ENCODE peak calls at places on chromosomes 12 and 14, in seven cellular contexts. I, F, V, A, U, J and Z are unnamed samples.

GRCh38 chr12:63151061-63151897 is at the start of gene AVPR1A:
- DNase-seq in I (peak), F (no peak), V (peak), A (no peak), U (peak), J (no peak), Z (no peak)

GRCh38 chr14:26379951-26380350 is 217.9 kb downstream of the NOVA1 start:
- DNase-seq in I (no peak), F (no peak), V (no peak), A (no peak), U (no peak), J (no peak), Z (no peak)

GRCh38 chr12:117606024-117606423 is 244.6 kb upstream of the NOS1 start:
- DNase-seq in I (no peak), F (no peak), V (no peak), A (no peak), U (no peak), J (no peak), Z (no peak)

GRCh38 chr12:4567073-4567881 is 5.3 kb downstream of the DYRK4 start:
- DNase-seq in I (no peak), F (no peak), V (no peak), A (no peak), U (no peak), J (no peak), Z (no peak)

GRCh38 chr12:55705802-55706402 is 1.8 kb downstream of the ITGA7 start:
- DNase-seq in I (peak), F (no peak), V (peak), A (no peak), U (no peak), J (no peak), Z (no peak)

GRCh38 chr14:25121342-25122129 is 71.6 kb upstream of the STXBP6 start:
- DNase-seq in I (no peak), F (no peak), V (no peak), A (no peak), U (peak), J (no peak), Z (no peak)

GRCh38 chr14:82872494-82872893 is 1338.8 kb upstream of the SEL1L start:
- DNase-seq in I (no peak), F (no peak), V (no peak), A (no peak), U (no peak), J (no peak), Z (no peak)

GRCh38 chr12:26939192-26939832 is 1.0 kb downstream of the FGFR1OP2 start:
- DNase-seq in I (no peak), F (no peak), V (no peak), A (no peak), U (no peak), J (no peak), Z (no peak)

GRCh38 chr14:51653096-51653814 is 1.5 kb downstream of the FRMD6 start:
- DNase-seq in I (no peak), F (no peak), V (peak), A (no peak), U (peak), J (no peak), Z (no peak)

GRCh38 chr14:30656190-30656632 is 34.1 kb downstream of the SCFD1 start:
- DNase-seq in I (no peak), F (peak), V (peak), A (no peak), U (peak), J (peak), Z (no peak)

GRCh38 chr12:64610092-64610659 is at the start of gene RASSF3:
- DNase-seq in I (peak), F (peak), V (peak), A (no peak), U (peak), J (peak), Z (peak)

GRCh38 chr14:29735459-29735858 is 192.2 kb downstream of the PRKD1 start:
- DNase-seq in I (no peak), F (no peak), V (no peak), A (no peak), U (no peak), J (no peak), Z (no peak)

GRCh38 chr12:117926391-117926899 is 42.3 kb downstream of the KSR2 start:
- DNase-seq in I (peak), F (no peak), V (no peak), A (no peak), U (no peak), J (no peak), Z (no peak)

GRCh38 chr14:33849455-33849801 is 101.4 kb downstream of the EGLN3 start:
- DNase-seq in I (no peak), F (no peak), V (no peak), A (no peak), U (no peak), J (no peak), Z (no peak)

GRCh38 chr12:32988982-32989381 is 92.4 kb upstream of the PKP2 start:
- DNase-seq in I (no peak), F (no peak), V (no peak), A (no peak), U (no peak), J (no peak), Z (no peak)

GRCh38 chr12:20220339-20220738 is 148.0 kb upstream of the PDE3A start:
- DNase-seq in I (no peak), F (peak), V (no peak), A (no peak), U (peak), J (no peak), Z (no peak)

GRCh38 chr12:120397827-120398563 is 29.0 kb upstream of the MSI1 start:
- DNase-seq in I (no peak), F (no peak), V (no peak), A (no peak), U (no peak), J (no peak), Z (no peak)

GRCh38 chr14:35285168-35285990 is 6.8 kb upstream of the PSMA6 start:
- DNase-seq in I (no peak), F (no peak), V (no peak), A (no peak), U (no peak), J (no peak), Z (no peak)

GRCh38 chr12:98343002-98343567 is 172.3 kb upstream of the TMPO start:
- DNase-seq in I (no peak), F (no peak), V (no peak), A (no peak), U (no peak), J (no peak), Z (no peak)

GRCh38 chr12:52337054-52337453 is 15.9 kb upstream of the KRT83 start:
- DNase-seq in I (no peak), F (no peak), V (no peak), A (no peak), U (no peak), J (no peak), Z (no peak)

GRCh38 chr12:31756977-31757420 is 28.2 kb upstream of the AMN1 start:
- DNase-seq in I (no peak), F (peak), V (no peak), A (no peak), U (peak), J (peak), Z (no peak)

GRCh38 chr14:68884031-68885030 is 91.5 kb upstream of the ZFP36L1 start:
- DNase-seq in I (peak), F (peak), V (peak), A (peak), U (no peak), J (peak), Z (no peak)

GRCh38 chr12:117986705-117987469 is 18.1 kb upstream of the KSR2 start:
- DNase-seq in I (no peak), F (peak), V (peak), A (no peak), U (no peak), J (no peak), Z (no peak)

GRCh38 chr12:19683178-19683927 is 244.1 kb downstream of the AEBP2 start:
- DNase-seq in I (no peak), F (no peak), V (peak), A (no peak), U (no peak), J (no peak), Z (no peak)

GRCh38 chr12:93805736-93806141 is 128.6 kb downstream of the CRADD start:
- DNase-seq in I (no peak), F (no peak), V (no peak), A (no peak), U (no peak), J (no peak), Z (no peak)

GRCh38 chr12:27220057-27220987 is 23.8 kb upstream of the STK38L start:
- DNase-seq in I (no peak), F (no peak), V (no peak), A (no peak), U (no peak), J (no peak), Z (no peak)

GRCh38 chr14:28754209-28754985 is 12.2 kb upstream of the FOXG1 start:
- DNase-seq in I (no peak), F (no peak), V (peak), A (no peak), U (peak), J (no peak), Z (no peak)

GRCh38 chr12:101634724-101635123 is 40.0 kb downstream of the MYBPC1 start:
- DNase-seq in I (no peak), F (no peak), V (no peak), A (no peak), U (no peak), J (no peak), Z (no peak)

GRCh38 chr12:45329238-45329637 is 113.3 kb downstream of the ANO6 start:
- DNase-seq in I (no peak), F (no peak), V (no peak), A (no peak), U (no peak), J (no peak), Z (no peak)

GRCh38 chr14:91202234-91202974 is 42.1 kb downstream of the GPR68 start:
- DNase-seq in I (peak), F (no peak), V (no peak), A (no peak), U (no peak), J (no peak), Z (peak)

GRCh38 chr14:48537600-48537999 is 862.2 kb upstream of the MDGA2 start:
- DNase-seq in I (no peak), F (no peak), V (no peak), A (no peak), U (no peak), J (no peak), Z (no peak)

DNA sequence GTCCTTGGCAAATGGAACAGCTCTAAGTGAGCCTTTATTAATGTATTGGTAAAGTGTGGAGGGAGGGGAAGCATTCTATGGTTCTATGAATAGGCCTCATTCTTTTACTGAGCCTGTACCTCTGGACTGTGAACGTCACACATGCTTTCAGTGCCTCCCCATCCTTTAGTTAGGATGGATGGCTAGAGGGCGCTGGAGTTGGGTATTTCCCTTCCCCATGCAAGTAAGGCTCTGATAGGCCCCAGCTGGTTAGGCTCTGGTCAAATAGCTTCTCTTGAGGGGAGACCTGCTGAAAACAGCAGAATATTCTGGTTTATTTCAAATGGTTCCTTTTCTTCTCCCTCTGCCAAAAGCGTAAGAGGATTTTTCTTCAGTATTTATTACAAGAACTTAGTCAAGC is 860.9 kb upstream of the MDGA2 start:
- DNase-seq in I (no peak), F (peak), V (no peak), A (no peak), U (peak), J (no peak), Z (no peak)
- TF ChIP-seq CTCF in I (peak), F (peak), V (no peak), A (no peak), U (no peak), J (no peak), Z (no peak)

GRCh38 chr14:72893636-72894322 is at the start of gene DPF3:
- DNase-seq in I (peak), F (peak), V (peak), A (peak), U (peak), J (peak), Z (peak)
- H3K27ac ChIP-seq in I (peak), F (peak), V (no peak), A (no peak), U (no peak), J (peak), Z (peak)

GRCh38 chr12:88577537-88577936 is 2.7 kb downstream of the KITLG start:
- DNase-seq in I (no peak), F (peak), V (peak), A (no peak), U (no peak), J (no peak), Z (no peak)

GRCh38 chr12:88579941-88580871 is at the start of gene KITLG:
- DNase-seq in I (peak), F (peak), V (peak), A (peak), U (peak), J (peak), Z (peak)

GRCh38 chr12:88579572-88579940 is 715 bp downstream of the KITLG start:
- DNase-seq in I (peak), F (no peak), V (peak), A (peak), U (peak), J (peak), Z (peak)

GRCh38 chr12:88578274-88578673 is 2.0 kb downstream of the KITLG start:
- DNase-seq in I (no peak), F (no peak), V (no peak), A (no peak), U (no peak), J (no peak), Z (no peak)

DNA sequence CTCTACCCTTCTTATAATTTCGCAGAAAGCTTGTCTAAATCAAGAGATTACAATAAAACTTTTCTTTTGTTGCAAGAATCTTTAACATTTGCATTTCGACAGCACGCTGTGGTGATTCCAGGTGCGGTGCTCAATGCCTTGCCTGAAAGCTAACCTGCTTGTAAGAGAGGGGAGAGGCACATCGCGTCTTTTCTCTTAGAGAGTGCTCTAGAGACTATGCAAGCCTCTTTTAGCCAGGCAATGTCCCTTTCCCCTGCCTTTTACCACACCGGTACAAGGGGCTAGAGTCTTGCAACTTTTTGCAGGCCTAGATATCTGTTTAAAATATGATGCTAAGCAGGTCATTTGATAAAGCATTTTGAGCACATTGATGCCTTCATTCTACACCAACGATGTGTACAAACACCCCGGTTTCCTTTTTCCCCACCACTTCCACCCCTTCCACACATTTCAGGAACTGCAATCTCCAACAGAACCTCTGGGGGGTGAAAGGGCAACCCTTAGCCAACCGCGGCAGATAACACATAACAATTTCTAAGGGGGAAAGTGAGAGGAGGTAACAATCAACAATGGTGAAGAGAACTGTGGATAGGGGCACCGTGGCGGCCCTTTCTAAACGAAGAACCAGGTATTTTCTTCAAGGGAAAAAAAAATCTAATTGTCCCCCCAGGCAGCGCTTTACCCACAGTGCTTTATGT is 1.3 kb downstream of the KITLG start:
- DNase-seq in I (no peak), F (no peak), V (peak), A (no peak), U (peak), J (peak), Z (peak)
- TF ChIP-seq CTCF in I (no peak), F (peak), V (no peak), A (peak), U (peak), J (peak), Z (no peak)

GRCh38 chr12:53725824-53726223 is 1.4 kb downstream of the CALCOCO1 start:
- DNase-seq in I (no peak), F (no peak), V (no peak), A (no peak), U (no peak), J (peak), Z (no peak)

GRCh38 chr12:53727310-53728041 is at the start of gene CALCOCO1:
- DNase-seq in I (peak), F (peak), V (peak), A (peak), U (peak), J (peak), Z (peak)

GRCh38 chr12:53728206-53728605 is 954 bp upstream of the CALCOCO1 start:
- DNase-seq in I (no peak), F (no peak), V (no peak), A (no peak), U (no peak), J (no peak), Z (no peak)

GRCh38 chr12:53726342-53726741 is 910 bp downstream of the CALCOCO1 start:
- DNase-seq in I (no peak), F (no peak), V (no peak), A (no peak), U (no peak), J (no peak), Z (no peak)

DNA sequence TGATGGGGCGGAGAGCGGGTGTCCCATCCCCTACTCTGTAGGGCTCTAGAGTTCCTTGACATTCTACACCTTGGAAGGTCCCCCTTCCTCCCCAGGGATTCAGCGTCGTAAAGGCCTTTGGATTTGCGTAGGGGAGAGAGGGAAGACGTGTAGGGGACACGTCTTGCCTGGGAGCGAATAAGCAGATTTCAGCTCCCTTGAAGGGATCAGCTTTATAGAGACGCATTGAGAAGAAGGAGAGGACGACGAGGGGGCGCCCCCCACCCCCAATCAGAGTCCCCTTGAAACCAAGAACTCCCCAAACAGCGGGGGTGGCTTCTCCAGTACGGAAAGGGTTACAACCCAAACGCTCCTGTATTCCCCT is 324 bp downstream of the CALCOCO1 start:
- DNase-seq in I (no peak), F (no peak), V (peak), A (no peak), U (no peak), J (peak), Z (no peak)
- H3K27ac ChIP-seq in I (peak), F (no peak), V (peak), A (peak), U (no peak), J (peak), Z (peak)

DNA sequence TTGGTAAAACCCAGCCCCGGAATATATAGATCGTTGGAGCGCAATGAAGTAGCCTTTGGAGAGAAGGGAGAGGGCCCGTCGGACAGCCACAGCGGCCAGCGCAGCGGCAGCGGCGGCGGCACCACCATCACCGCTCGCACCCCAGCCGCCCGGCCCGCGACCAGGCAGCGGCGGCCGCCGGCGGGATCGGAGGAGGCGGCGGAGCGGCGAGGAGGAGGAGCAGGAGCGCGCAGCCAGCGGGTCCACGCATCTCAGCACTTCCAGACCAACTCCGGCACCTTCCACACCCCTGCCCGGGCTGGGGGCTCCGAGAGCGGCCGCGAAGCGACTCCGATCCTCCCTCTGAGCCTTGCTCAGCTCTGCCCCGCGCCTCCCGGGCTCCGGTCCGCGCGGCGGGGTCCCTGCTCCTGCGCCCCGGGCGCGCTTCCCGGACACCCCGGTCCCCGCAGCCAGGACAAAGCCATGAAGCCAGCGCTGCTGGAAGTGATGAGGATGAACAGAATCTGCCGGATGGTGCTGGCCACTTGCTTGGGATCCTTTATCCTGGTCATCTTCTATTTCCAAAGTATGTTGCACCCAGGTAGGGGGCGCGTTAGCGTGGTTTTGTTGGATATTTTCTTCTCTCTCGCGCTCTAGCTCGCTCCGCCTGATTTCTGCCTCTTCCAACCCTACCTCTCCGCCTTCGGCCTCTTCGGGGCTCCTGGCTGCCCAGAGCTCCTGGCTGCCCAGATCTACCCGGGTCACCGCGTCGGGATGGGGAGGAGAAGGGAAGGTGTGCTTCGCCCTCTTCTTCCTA is 400 bp downstream of the CHST11 start:
- DNase-seq in I (peak), F (no peak), V (peak), A (no peak), U (peak), J (peak), Z (peak)
- TF ChIP-seq CTCF in I (peak), F (peak), V (peak), A (peak), U (peak), J (no peak), Z (peak)

DNA sequence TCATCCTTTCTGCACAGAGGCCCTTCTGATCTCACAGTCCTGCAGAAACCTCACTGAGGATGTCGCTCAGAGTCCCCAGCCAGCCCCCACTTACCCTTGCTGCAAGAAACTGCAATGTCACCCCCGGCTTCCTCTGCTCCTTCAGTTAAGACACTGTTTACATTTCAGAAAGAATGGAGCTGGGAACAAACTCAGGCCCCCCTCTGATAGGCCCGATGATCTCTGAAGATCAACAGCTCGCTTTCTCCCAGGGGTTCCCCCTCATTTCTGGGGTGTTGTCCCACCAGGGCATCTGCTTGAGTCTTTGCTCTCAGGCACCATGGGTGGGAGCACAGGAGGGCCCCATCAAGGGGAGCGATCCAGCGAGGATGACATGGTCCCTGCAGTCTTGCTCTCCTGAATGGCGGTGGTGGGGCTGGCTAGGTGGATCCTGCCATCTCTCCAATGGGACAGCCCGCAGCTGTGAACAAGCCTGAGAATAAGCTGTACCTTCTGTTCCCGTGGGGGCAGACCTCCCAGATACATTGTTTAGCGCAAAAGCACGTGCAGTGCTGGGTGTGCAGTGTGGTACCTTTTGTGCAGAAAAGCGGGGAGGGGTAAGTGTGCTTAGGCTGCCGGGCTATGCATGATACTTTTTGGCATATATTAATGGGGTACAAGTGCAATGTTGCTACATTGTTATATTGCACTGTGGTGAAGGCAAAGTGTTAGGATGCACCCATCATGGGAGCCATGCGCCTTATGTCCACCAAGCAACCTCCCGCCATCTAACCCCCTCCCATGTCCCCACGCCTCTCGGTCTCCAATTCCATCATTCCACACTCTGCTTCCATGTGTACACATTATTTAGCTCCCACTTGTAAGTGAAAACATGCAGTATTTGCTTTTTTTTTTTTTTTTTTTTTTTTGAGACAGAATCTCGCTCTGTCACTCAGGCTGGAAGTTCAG is 6.7 kb upstream of the NCOR2 start:
- DNase-seq in I (no peak), F (no peak), V (no peak), A (no peak), U (no peak), J (no peak), Z (no peak)
- H3K27ac ChIP-seq in I (no peak), F (no peak), V (peak), A (no peak), U (no peak), J (no peak), Z (no peak)